ENCODE peak calls at places on chromosomes 5 and 9, in ten cellular contexts. L is natural killer cell treated with Interleukin-12 subunit alpha and Interleukin-12 subunit beta and Interleukin-15 and Interleukin-18, amount 100 ng/mL, for 72 hours; D is HCEC 1CT; Z is SK-MEL-5; V is astrocyte of the spinal cord; J is activated CD4-positive, alpha-beta T cell treated with anti-CD3 and anti-CD28 coated beads for 24 hours; W is T-helper 17 cell; C is stimulated activated CD4-positive, alpha-beta T cell treated with anti-CD3 and anti-CD28 coated beads, TNF-alpha, amount 100 ng/mL, for 1 hour; X is NCI-H187; H is smooth muscle cell of the brain vasculature. A is an unnamed sample.

GRCh38 chr5:179033004-179033580 is 9.5 kb downstream of the ZNF879 start:
- DNase-seq in L (no peak), D (no peak), Z (no peak), V (no peak), J (no peak), W (no peak), C (no peak), X (no peak), H (no peak), A (no peak)

GRCh38 chr5:59609501-59610265 is 283.8 kb downstream of the PDE4D start:
- DNase-seq in L (peak; percentile 71), D (no peak), Z (no peak), V (no peak), J (no peak), W (no peak), C (no peak), X (no peak), H (no peak), A (no peak)

GRCh38 chr5:42566658-42567313 is 143.5 kb downstream of the GHR start:
- DNase-seq in L (no peak), D (no peak), Z (no peak), V (peak; percentile 39), J (no peak), W (no peak), C (no peak), X (no peak), H (peak; percentile 26), A (no peak)

GRCh38 chr9:95993342-95993741 is 117.9 kb downstream of the ERCC6L2 start:
- DNase-seq in L (no peak), D (no peak), Z (no peak), V (no peak), J (no peak), W (no peak), C (no peak), X (no peak), H (no peak), A (no peak)

GRCh38 chr9:3827175-3827574 is 301.4 kb upstream of the RFX3 start:
- DNase-seq in L (no peak), D (no peak), Z (no peak), V (no peak), J (no peak), W (no peak), C (no peak), X (no peak), H (no peak), A (peak; percentile 95)

GRCh38 chr5:42912184-42912766 is 100.6 kb upstream of the SELENOP start:
- DNase-seq in L (no peak), D (peak; percentile 60), Z (peak; percentile 86), V (peak; percentile 72), J (peak; percentile 19), W (no peak), C (peak; percentile 21), X (no peak), H (peak; percentile 36), A (peak; percentile 74)

GRCh38 chr9:36317766-36318165 is 59.5 kb upstream of the GNE start:
- DNase-seq in L (no peak), D (no peak), Z (peak; percentile 85), V (no peak), J (no peak), W (no peak), C (no peak), X (no peak), H (no peak), A (peak; percentile 92)

GRCh38 chr9:93681316-93682154 is 105.2 kb downstream of the PHF2 start:
- DNase-seq in L (no peak), D (no peak), Z (no peak), V (no peak), J (no peak), W (no peak), C (no peak), X (no peak), H (no peak), A (no peak)

GRCh38 chr9:98958271-98958989 is 14.7 kb downstream of the COL15A1 start:
- DNase-seq in L (no peak), D (peak; percentile 81), Z (no peak), V (peak; percentile 51), J (no peak), W (no peak), C (no peak), X (no peak), H (no peak), A (no peak)

GRCh38 chr5:158451203-158451982 is 592.4 kb upstream of the CLINT1 start:
- DNase-seq in L (no peak), D (peak; percentile 38), Z (no peak), V (peak; percentile 83), J (no peak), W (no peak), C (no peak), X (no peak), H (peak; percentile 67), A (no peak)